ENCODE peak calls at places on chromosomes 4 and X, in eight cellular contexts. One of them, this sample, is unnamed. For H3K4me1, the result is how much of the 10 kb centered on the place peaks cover.

GRCh38 chr4:174036111-174036510 is 247.4 kb downstream of the FBXO8 start:
- DNase-seq in suprapubic skin: no peak
- DNase-seq in spleen: no peak
- DNase-seq in GM12878: no peak
- DNase-seq in prostate gland: no peak
- DNase-seq in K562: no peak
- DNase-seq in stomach: no peak
- DNase-seq in HCT116: no peak
- DNase-seq in this sample: no peak

GRCh38 chr4:13329963-13330362 is 154.2 kb downstream of the RAB28 start:
- DNase-seq in suprapubic skin: no peak
- DNase-seq in spleen: no peak
- DNase-seq in GM12878: peak
- DNase-seq in prostate gland: no peak
- DNase-seq in K562: no peak
- DNase-seq in stomach: no peak
- DNase-seq in HCT116: peak
- DNase-seq in this sample: no peak

GRCh38 chr4:170391066-170391754 is 301.5 kb upstream of the AADAT start:
- DNase-seq in suprapubic skin: no peak
- DNase-seq in spleen: no peak
- DNase-seq in GM12878: no peak
- DNase-seq in prostate gland: no peak
- DNase-seq in K562: no peak
- DNase-seq in stomach: no peak
- DNase-seq in HCT116: no peak
- DNase-seq in this sample: no peak

GRCh38 chr4:26458104-26458503 is 32.2 kb downstream of the CCKAR start:
- DNase-seq in suprapubic skin: no peak
- DNase-seq in spleen: no peak
- DNase-seq in GM12878: no peak
- DNase-seq in prostate gland: no peak
- DNase-seq in K562: no peak
- DNase-seq in stomach: no peak
- DNase-seq in HCT116: no peak
- DNase-seq in this sample: no peak

GRCh38 chrX:101260435-101260834 is 30.7 kb downstream of the TAF7L start:
- DNase-seq in suprapubic skin: no peak
- DNase-seq in spleen: no peak
- DNase-seq in GM12878: no peak
- DNase-seq in prostate gland: no peak
- DNase-seq in K562: peak
- DNase-seq in stomach: no peak
- DNase-seq in HCT116: no peak
- DNase-seq in this sample: no peak

GRCh38 chrX:40165861-40166260 is 68.1 kb upstream of the BCOR start:
- DNase-seq in suprapubic skin: no peak
- DNase-seq in spleen: peak
- DNase-seq in GM12878: no peak
- DNase-seq in prostate gland: no peak
- DNase-seq in K562: no peak
- DNase-seq in stomach: no peak
- DNase-seq in HCT116: no peak
- DNase-seq in this sample: no peak

GRCh38 chrX:67094061-67094460 is 449.8 kb upstream of the AR start:
- DNase-seq in suprapubic skin: no peak
- DNase-seq in spleen: no peak
- DNase-seq in GM12878: no peak
- DNase-seq in prostate gland: no peak
- DNase-seq in K562: no peak
- DNase-seq in stomach: no peak
- DNase-seq in HCT116: no peak
- DNase-seq in this sample: no peak

GRCh38 chr4:152708361-152708760 is 28.6 kb upstream of the TMEM154 start:
- DNase-seq in suprapubic skin: no peak
- DNase-seq in spleen: no peak
- DNase-seq in GM12878: no peak
- DNase-seq in prostate gland: no peak
- DNase-seq in K562: no peak
- DNase-seq in stomach: no peak
- DNase-seq in HCT116: no peak
- DNase-seq in this sample: no peak

GRCh38 chr4:150136036-150136435 is 57.8 kb downstream of the DCLK2 start:
- DNase-seq in suprapubic skin: no peak
- DNase-seq in spleen: no peak
- DNase-seq in GM12878: no peak
- DNase-seq in prostate gland: no peak
- DNase-seq in K562: no peak
- DNase-seq in stomach: no peak
- DNase-seq in HCT116: no peak
- DNase-seq in this sample: no peak

GRCh38 chr4:187236491-187236890 is 512.8 kb upstream of the FAT1 start:
- DNase-seq in suprapubic skin: no peak
- DNase-seq in spleen: no peak
- DNase-seq in GM12878: no peak
- DNase-seq in prostate gland: no peak
- DNase-seq in K562: no peak
- DNase-seq in stomach: no peak
- DNase-seq in HCT116: no peak
- DNase-seq in this sample: no peak

GRCh38 chrX:15358533-15358932 is 23.2 kb upstream of the PIGA start:
- DNase-seq in suprapubic skin: no peak
- DNase-seq in spleen: no peak
- DNase-seq in GM12878: no peak
- DNase-seq in prostate gland: no peak
- DNase-seq in K562: no peak
- DNase-seq in stomach: no peak
- DNase-seq in HCT116: no peak
- DNase-seq in this sample: no peak

GRCh38 chr4:3708103-3708510 is 58.1 kb upstream of the ADRA2C start:
- DNase-seq in suprapubic skin: peak
- DNase-seq in spleen: peak
- DNase-seq in GM12878: no peak
- DNase-seq in prostate gland: no peak
- DNase-seq in K562: no peak
- DNase-seq in stomach: no peak
- DNase-seq in HCT116: no peak
- DNase-seq in this sample: no peak

GRCh38 chrX:27619975-27620374 is 29.8 kb downstream of the DCAF8L2 start:
- DNase-seq in suprapubic skin: no peak
- DNase-seq in spleen: no peak
- DNase-seq in GM12878: no peak
- DNase-seq in prostate gland: no peak
- DNase-seq in K562: no peak
- DNase-seq in stomach: no peak
- DNase-seq in HCT116: no peak
- DNase-seq in this sample: no peak

GRCh38 chr4:28686618-28687017 is 1826.0 kb downstream of the STIM2 start:
- DNase-seq in suprapubic skin: no peak
- DNase-seq in spleen: peak
- DNase-seq in GM12878: no peak
- DNase-seq in prostate gland: no peak
- DNase-seq in K562: peak
- DNase-seq in stomach: peak
- DNase-seq in HCT116: peak
- DNase-seq in this sample: no peak

GRCh38 chr4:4775493-4776004 is 83.9 kb upstream of the MSX1 start:
- DNase-seq in suprapubic skin: no peak
- DNase-seq in spleen: no peak
- DNase-seq in GM12878: no peak
- DNase-seq in prostate gland: no peak
- DNase-seq in K562: no peak
- DNase-seq in stomach: no peak
- DNase-seq in HCT116: no peak
- DNase-seq in this sample: no peak

GRCh38 chr4:40197879-40198689 is 1.3 kb downstream of the RHOH start:
- DNase-seq in suprapubic skin: no peak
- DNase-seq in spleen: no peak
- DNase-seq in GM12878: no peak
- DNase-seq in prostate gland: no peak
- DNase-seq in K562: no peak
- DNase-seq in stomach: no peak
- DNase-seq in HCT116: no peak
- DNase-seq in this sample: no peak
- TF ChIP-seq POLR2AphosphoS5 in suprapubic skin: no peak
- TF ChIP-seq POLR2AphosphoS5 in spleen: peak
- TF ChIP-seq POLR2AphosphoS5 in GM12878: peak
- TF ChIP-seq POLR2AphosphoS5 in prostate gland: no peak
- TF ChIP-seq POLR2AphosphoS5 in K562: peak
- TF ChIP-seq POLR2AphosphoS5 in stomach: no peak
- TF ChIP-seq POLR2AphosphoS5 in HCT116: no peak
- TF ChIP-seq POLR2AphosphoS5 in this sample: no peak

GRCh38 chr4:2262944-2263250 is 988 bp upstream of the MXD4 start:
- DNase-seq in suprapubic skin: no peak
- DNase-seq in spleen: no peak
- DNase-seq in GM12878: no peak
- DNase-seq in prostate gland: no peak
- DNase-seq in K562: no peak
- DNase-seq in stomach: no peak
- DNase-seq in HCT116: no peak
- DNase-seq in this sample: no peak
- H3K4me1 ChIP-seq in suprapubic skin: half or more
- H3K4me1 ChIP-seq in spleen: under half
- H3K4me1 ChIP-seq in GM12878: under half
- H3K4me1 ChIP-seq in prostate gland: under half
- H3K4me1 ChIP-seq in K562: under half
- H3K4me1 ChIP-seq in stomach: half or more
- H3K4me1 ChIP-seq in HCT116: under half
- H3K4me1 ChIP-seq in this sample: under half

DNA sequence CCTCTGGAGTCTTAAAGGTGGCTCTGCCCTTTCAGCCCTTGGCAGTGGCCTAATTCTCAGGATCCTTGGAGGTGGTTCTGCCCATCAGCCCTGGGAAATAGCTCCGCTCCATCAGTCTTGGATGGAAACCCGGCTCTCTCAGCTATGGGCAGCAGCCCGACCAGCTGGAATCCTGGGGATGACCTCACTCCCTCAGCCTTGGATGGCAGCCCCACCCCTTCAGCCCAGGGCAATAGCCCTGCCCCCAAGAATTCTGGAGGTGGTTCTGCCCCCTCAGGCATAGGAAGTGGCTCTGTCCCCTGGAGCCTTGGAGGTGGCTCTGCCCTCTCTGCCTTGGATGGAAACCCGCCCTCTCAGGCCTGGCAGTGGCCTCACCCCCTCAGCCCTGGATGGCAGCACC is 127.7 kb downstream of the RBMX2 start:
- DNase-seq in suprapubic skin: no peak
- DNase-seq in spleen: no peak
- DNase-seq in GM12878: no peak
- DNase-seq in prostate gland: no peak
- DNase-seq in K562: no peak
- DNase-seq in stomach: no peak
- DNase-seq in HCT116: no peak
- DNase-seq in this sample: no peak
- H3K27ac ChIP-seq in suprapubic skin: no peak
- H3K27ac ChIP-seq in spleen: no peak
- H3K27ac ChIP-seq in GM12878: no peak
- H3K27ac ChIP-seq in prostate gland: no peak
- H3K27ac ChIP-seq in K562: no peak
- H3K27ac ChIP-seq in stomach: no peak
- H3K27ac ChIP-seq in HCT116: no peak
- H3K27ac ChIP-seq in this sample: no peak

DNA sequence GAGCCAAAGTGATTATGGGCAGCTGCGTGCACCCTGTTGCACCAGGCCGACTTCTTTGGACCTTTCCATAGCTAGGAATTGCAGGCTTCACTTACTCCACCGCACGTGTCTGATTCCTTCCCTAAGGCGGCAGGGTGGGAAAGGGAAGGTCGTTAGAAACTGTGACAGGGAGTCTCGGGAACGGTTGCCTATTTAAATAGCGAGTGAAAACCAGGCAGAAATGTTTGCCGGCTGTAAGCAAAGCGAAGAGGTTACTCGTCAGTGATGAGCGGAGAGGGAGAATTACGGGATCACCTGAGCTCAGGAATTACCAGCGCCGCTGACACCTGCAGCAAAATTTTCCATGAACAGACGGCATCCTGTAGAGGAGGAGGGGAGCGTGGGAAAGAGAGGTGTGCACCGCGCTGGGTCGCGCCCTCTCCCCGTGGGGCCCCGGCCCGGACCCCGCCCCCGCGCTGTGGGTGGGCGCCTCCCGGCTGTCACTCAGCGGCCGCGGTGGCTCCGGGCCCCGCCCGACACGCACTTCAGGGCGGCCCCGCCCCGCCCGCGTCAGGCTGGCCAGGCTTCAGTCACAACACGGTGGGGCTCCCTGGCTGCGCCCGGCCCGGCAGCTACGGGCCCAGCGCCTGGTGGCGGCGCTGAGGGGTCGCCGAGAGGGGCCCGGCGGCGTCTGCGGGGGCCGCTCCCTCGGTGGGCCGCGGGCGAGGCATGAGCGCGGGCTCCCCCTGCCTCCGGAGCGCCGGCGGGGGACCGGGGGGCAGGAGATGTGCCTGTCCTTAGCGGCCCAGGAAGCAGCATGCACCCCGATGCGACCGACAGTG is at the start of gene SNX25:
- DNase-seq in suprapubic skin: peak
- DNase-seq in spleen: peak
- DNase-seq in GM12878: no peak
- DNase-seq in prostate gland: peak
- DNase-seq in K562: peak
- DNase-seq in stomach: peak
- DNase-seq in HCT116: peak
- DNase-seq in this sample: peak
- TF ChIP-seq POLR2AphosphoS5 in suprapubic skin: no peak
- TF ChIP-seq POLR2AphosphoS5 in spleen: peak
- TF ChIP-seq POLR2AphosphoS5 in GM12878: peak
- TF ChIP-seq POLR2AphosphoS5 in prostate gland: peak
- TF ChIP-seq POLR2AphosphoS5 in K562: peak
- TF ChIP-seq POLR2AphosphoS5 in stomach: peak
- TF ChIP-seq POLR2AphosphoS5 in HCT116: peak
- TF ChIP-seq POLR2AphosphoS5 in this sample: peak

DNA sequence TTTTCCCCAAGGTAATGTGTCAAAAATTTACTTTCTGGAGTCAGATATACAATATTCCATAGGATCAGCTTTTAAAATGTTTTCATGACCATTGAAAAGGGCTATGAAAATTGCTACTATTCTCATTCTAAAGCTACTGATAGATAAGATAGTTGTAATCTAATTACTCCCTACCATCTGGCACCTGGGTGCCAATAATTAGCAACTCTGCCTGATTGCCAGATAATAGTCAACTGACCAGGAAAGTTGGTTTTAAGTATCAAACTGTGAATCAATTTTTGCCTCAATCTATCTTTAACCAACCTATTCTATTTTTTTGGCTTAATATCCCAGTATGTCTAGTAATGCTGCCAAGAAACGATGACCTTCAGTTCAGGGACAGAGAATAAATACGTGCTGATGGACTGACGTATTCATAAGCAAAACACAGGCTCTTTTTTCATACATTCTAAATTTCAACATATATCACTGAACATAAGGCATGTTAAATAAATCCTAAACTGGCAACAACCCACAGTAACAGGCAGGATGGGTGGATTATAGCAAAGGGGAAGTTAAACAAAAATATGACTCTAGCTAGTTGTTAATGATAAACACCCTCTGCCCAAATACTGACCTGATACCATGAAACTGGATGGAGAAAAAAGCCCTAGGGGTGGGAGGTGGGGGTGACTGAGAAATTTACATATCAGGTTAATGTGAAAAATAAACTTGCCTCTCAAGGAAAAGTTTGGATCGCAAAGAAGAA is 18.2 kb downstream of the SH3RF1 start:
- DNase-seq in suprapubic skin: no peak
- DNase-seq in spleen: no peak
- DNase-seq in GM12878: no peak
- DNase-seq in prostate gland: no peak
- DNase-seq in K562: no peak
- DNase-seq in stomach: no peak
- DNase-seq in HCT116: no peak
- DNase-seq in this sample: no peak
- H3K4me1 ChIP-seq in suprapubic skin: half or more
- H3K4me1 ChIP-seq in spleen: under half
- H3K4me1 ChIP-seq in GM12878: under half
- H3K4me1 ChIP-seq in prostate gland: under half
- H3K4me1 ChIP-seq in K562: under half
- H3K4me1 ChIP-seq in stomach: half or more
- H3K4me1 ChIP-seq in HCT116: half or more
- H3K4me1 ChIP-seq in this sample: under half